ENCODE peak calls at places on chromosome 11, in five cellular contexts. K is upper lobe of right lung, Z is MM.1S, A is spleen, T is colonic mucosa. V is an unnamed sample.

GRCh38 chr11:32435947-32436750 is 810 bp upstream of the WT1 start:
- DNase-seq in Z (no peak), A (peak; percentile 70), K (no peak), T (no peak), V (no peak)

GRCh38 chr11:100682247-100682969 is 4.7 kb upstream of the ARHGAP42 start:
- DNase-seq in Z (peak; percentile 45), K (no peak), A (no peak), T (no peak), V (no peak)

GRCh38 chr11:30984442-30984816 is 385.1 kb downstream of the DCDC1 start:
- DNase-seq in K (no peak), T (no peak), A (no peak), Z (no peak), V (no peak)

GRCh38 chr11:102205805-102206204 is 95.6 kb downstream of the YAP1 start:
- DNase-seq in K (no peak), Z (no peak), T (no peak), A (no peak), V (no peak)

GRCh38 chr11:44854146-44854545 is 96.5 kb downstream of the TP53I11 start:
- DNase-seq in T (no peak), A (no peak), K (no peak), Z (no peak), V (no peak)

GRCh38 chr11:86099727-86100320 is 30.9 kb upstream of the PICALM start:
- DNase-seq in Z (no peak), T (peak; percentile 57), K (no peak), A (no peak), V (no peak)

GRCh38 chr11:82398300-82398815 is 335.3 kb downstream of the FAM181B start:
- DNase-seq in T (no peak), K (no peak), A (no peak), Z (no peak), V (no peak)

GRCh38 chr11:11057472-11057854 is 199.6 kb upstream of the ZBED5 start:
- DNase-seq in T (no peak), K (no peak), A (no peak), Z (no peak), V (no peak)

GRCh38 chr11:1864216-1864615 is 11.3 kb downstream of the LSP1 start:
- DNase-seq in Z (no peak), T (no peak), K (no peak), A (peak; percentile 80), V (no peak)

GRCh38 chr11:33443684-33444083 is 186.5 kb downstream of the HIPK3 start:
- DNase-seq in T (no peak), A (no peak), Z (no peak), K (no peak), V (no peak)

GRCh38 chr11:76181371-76181770 is 24.9 kb downstream of the WNT11 start:
- DNase-seq in Z (no peak), T (no peak), A (no peak), K (no peak), V (no peak)

DNA sequence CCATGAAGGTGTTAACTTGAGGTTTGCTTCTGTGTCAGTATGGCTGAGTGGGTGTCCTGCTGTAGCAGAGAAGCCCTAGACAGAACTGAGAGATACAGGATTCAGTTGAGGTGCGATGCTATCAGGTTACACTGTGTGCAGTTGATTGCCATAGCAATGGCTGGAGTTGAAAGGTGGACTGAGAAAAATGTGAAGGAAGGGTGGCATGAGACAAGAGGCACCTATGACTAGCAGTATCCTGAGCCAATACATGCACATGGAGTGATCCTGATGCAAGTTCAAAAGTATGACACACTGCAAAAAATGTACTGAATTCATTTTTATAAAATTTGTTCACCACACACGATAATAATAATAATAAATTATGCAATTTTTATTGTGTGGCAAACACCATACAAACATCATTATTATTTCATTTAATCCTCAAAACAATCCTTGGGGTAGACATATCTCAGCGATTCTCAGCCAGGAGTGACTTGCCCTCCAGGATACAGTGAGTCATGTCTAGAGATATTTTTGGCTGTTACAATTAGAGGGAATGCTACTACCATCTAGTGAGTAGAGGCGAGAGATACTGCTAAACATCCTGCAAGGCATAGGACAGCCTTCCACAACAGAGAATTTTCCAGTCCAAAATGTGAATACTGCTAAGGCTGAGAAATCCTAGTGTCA is 3.9 kb upstream of the PIWIL4 start:
- DNase-seq in T (no peak), A (no peak), K (no peak), Z (no peak), V (no peak)
- TF ChIP-seq CTCF in T (no peak), A (no peak), K (no peak), Z (no peak), V (no peak)

DNA sequence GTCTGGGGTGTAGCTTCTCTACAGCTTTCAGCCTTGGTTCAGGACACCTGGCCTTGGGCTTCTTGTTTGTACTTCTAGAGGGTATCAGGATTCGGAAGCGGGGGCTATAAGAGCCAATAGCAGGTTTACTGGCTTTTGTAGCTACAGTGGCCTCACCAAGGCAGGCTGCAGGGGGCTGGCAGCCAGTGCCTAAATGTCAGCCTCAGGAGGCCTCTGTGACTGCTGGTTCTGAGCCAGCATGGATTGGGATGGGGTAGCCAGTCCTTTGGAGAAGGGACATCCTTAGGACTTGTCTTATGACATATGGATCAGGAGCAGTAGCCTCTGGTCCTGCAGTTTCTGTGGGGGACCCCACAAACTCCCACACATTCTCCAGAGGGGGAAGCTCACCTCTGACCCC is 29.9 kb downstream of the EIF3F start:
- DNase-seq in T (peak; percentile 3), K (peak; percentile 34), Z (no peak), A (no peak), V (no peak)
- H3K4me1 ChIP-seq in T (no peaks in the 10 kb centered on the region), K (peaks cover 6% of the 10 kb centered on the region), Z (no peaks in the 10 kb centered on the region), A (peaks cover 23% of the 10 kb centered on the region), V (no peaks in the 10 kb centered on the region)

DNA sequence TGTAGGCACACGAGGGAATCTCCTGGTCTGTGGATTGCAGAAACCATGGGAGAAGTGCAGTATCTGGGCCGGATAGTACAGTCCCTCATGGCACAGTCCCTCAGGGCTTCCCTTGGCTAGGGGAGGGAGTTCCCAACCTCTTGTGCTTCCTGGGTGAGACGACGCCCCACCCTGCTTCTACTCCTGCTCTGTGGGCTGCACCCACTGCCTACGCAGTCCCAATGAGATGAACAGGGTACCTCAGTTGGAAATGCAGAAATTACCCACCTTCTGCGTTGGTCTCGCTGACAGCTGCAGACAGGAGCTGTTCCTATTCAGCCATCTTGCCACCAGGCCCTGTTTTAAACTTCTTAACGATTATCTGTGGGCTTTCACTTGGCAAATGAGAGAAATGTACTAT is 157.2 kb upstream of the CARD18 start:
- DNase-seq in A (no peak), Z (no peak), K (no peak), T (no peak), V (no peak)
- TF ChIP-seq CTCF in A (no peak), Z (no peak), K (no peak), T (no peak), V (no peak)

GRCh38 chr11:118227865-118228785 is 3.3 kb upstream of the JAML start:
- DNase-seq in Z (no peak), K (no peak), A (no peak), T (no peak), V (no peak)
- H3K4me1 ChIP-seq in Z (no peaks in the 10 kb centered on the region), K (peaks cover 23% of the 10 kb centered on the region), A (peaks cover 60% of the 10 kb centered on the region), T (no peaks in the 10 kb centered on the region), V (no peaks in the 10 kb centered on the region)